ENCODE peak calls at places on chromosomes 5 and 9, in four cellular contexts. One of them, this sample, is unnamed.

GRCh38 chr5:169281625-169282024 is 19.3 kb downstream of the SLIT3 start:
- DNase-seq in HCT116: no peak
- DNase-seq in endodermal cell: no peak
- DNase-seq in osteocyte: no peak
- DNase-seq in this sample: no peak

GRCh38 chr5:77640577-77641396 is 2.3 kb upstream of the OTP start:
- DNase-seq in HCT116: no peak
- DNase-seq in endodermal cell: peak
- DNase-seq in osteocyte: no peak
- DNase-seq in this sample: no peak

GRCh38 chr5:9454012-9454481 is 91.8 kb downstream of the SEMA5A start:
- DNase-seq in osteocyte: no peak
- DNase-seq in endodermal cell: no peak
- DNase-seq in HCT116: no peak
- DNase-seq in this sample: no peak

GRCh38 chr9:135661801-135662560 is 1.1 kb upstream of the LCN9 start:
- DNase-seq in endodermal cell: no peak
- DNase-seq in osteocyte: no peak
- DNase-seq in HCT116: no peak
- DNase-seq in this sample: no peak

GRCh38 chr9:134243778-134244467 is 79.6 kb upstream of the RNU6ATAC start:
- DNase-seq in osteocyte: no peak
- DNase-seq in HCT116: no peak
- DNase-seq in endodermal cell: no peak
- DNase-seq in this sample: no peak

GRCh38 chr5:175714686-175715085 is 56.8 kb downstream of the HRH2 start:
- DNase-seq in osteocyte: no peak
- DNase-seq in HCT116: no peak
- DNase-seq in endodermal cell: peak
- DNase-seq in this sample: no peak

GRCh38 chr9:72696481-72696880 is 175.1 kb downstream of the TMC1 start:
- DNase-seq in osteocyte: no peak
- DNase-seq in HCT116: no peak
- DNase-seq in endodermal cell: no peak
- DNase-seq in this sample: no peak

GRCh38 chr5:168656633-168657032 is 77.5 kb upstream of the PANK3 start:
- DNase-seq in endodermal cell: peak
- DNase-seq in osteocyte: no peak
- DNase-seq in HCT116: no peak
- DNase-seq in this sample: no peak

GRCh38 chr9:69066955-69067354 is 31.4 kb downstream of the FXN start:
- DNase-seq in HCT116: no peak
- DNase-seq in osteocyte: no peak
- DNase-seq in endodermal cell: peak
- DNase-seq in this sample: no peak

GRCh38 chr5:64811050-64811640 is 42.4 kb downstream of the CWC27 start:
- DNase-seq in osteocyte: no peak
- DNase-seq in endodermal cell: no peak
- DNase-seq in HCT116: peak
- DNase-seq in this sample: no peak

GRCh38 chr5:95861221-95861857 is 38.8 kb upstream of the GLRX start:
- DNase-seq in endodermal cell: no peak
- DNase-seq in HCT116: peak
- DNase-seq in osteocyte: no peak
- DNase-seq in this sample: no peak

GRCh38 chr9:133680250-133680975 is 44.2 kb downstream of the DBH start:
- DNase-seq in osteocyte: no peak
- DNase-seq in endodermal cell: no peak
- DNase-seq in HCT116: no peak
- DNase-seq in this sample: peak

GRCh38 chr9:86282979-86283535 is 719 bp upstream of the ISCA1 start:
- DNase-seq in HCT116: no peak
- DNase-seq in osteocyte: no peak
- DNase-seq in endodermal cell: no peak
- DNase-seq in this sample: no peak

GRCh38 chr9:98372077-98372812 is 116.8 kb upstream of the TBC1D2 start:
- DNase-seq in endodermal cell: no peak
- DNase-seq in HCT116: no peak
- DNase-seq in osteocyte: peak
- DNase-seq in this sample: no peak

GRCh38 chr9:74322661-74323314 is 174.3 kb upstream of the RORB start:
- DNase-seq in endodermal cell: no peak
- DNase-seq in osteocyte: no peak
- DNase-seq in HCT116: no peak
- DNase-seq in this sample: no peak

DNA sequence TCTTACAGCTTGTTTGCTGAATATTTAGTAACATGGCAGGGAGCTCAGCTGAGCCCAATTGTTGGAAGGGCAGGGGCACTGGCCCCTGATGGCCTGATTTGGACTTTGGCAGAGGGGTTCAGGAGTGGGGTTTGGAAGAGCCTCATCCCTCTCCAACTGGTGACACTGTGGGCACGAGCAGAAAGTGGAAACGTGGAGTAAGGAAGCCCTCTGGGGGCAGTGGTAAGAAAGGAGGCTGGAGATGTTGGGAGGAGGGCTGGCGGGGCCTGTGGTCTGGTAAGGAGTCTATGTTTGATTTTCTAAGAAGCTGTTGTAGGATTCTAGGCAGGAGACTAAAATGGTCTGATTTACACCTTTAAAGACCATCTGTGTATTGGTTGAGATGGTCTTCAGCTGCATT is 208.9 kb downstream of the HSPA4 start:
- DNase-seq in osteocyte: no peak
- DNase-seq in HCT116: no peak
- DNase-seq in endodermal cell: no peak
- DNase-seq in this sample: peak
- TF ChIP-seq CTCF in osteocyte: no peak
- TF ChIP-seq CTCF in HCT116: peak
- TF ChIP-seq CTCF in endodermal cell: no peak
- TF ChIP-seq CTCF in this sample: peak

GRCh38 chr5:2207109-2207399 is 324.3 kb upstream of the IRX4 start:
- DNase-seq in osteocyte: no peak
- DNase-seq in endodermal cell: no peak
- DNase-seq in HCT116: no peak
- DNase-seq in this sample: no peak

GRCh38 chr5:2205596-2205995 is 322.9 kb upstream of the IRX4 start:
- DNase-seq in HCT116: no peak
- DNase-seq in osteocyte: peak
- DNase-seq in endodermal cell: no peak
- DNase-seq in this sample: no peak

GRCh38 chr5:2207416-2207950 is 324.8 kb upstream of the IRX4 start:
- DNase-seq in osteocyte: peak
- DNase-seq in endodermal cell: no peak
- DNase-seq in HCT116: no peak
- DNase-seq in this sample: no peak

GRCh38 chr5:2206244-2207108 is 323.8 kb upstream of the IRX4 start:
- DNase-seq in endodermal cell: no peak
- DNase-seq in osteocyte: peak
- DNase-seq in HCT116: no peak
- DNase-seq in this sample: no peak

GRCh38 chr5:2207966-2208544 is 325.3 kb upstream of the IRX4 start:
- DNase-seq in osteocyte: peak
- DNase-seq in endodermal cell: peak
- DNase-seq in HCT116: no peak
- DNase-seq in this sample: no peak
- TF ChIP-seq CTCF in osteocyte: peak
- TF ChIP-seq CTCF in endodermal cell: peak
- TF ChIP-seq CTCF in HCT116: no peak
- TF ChIP-seq CTCF in this sample: peak

DNA sequence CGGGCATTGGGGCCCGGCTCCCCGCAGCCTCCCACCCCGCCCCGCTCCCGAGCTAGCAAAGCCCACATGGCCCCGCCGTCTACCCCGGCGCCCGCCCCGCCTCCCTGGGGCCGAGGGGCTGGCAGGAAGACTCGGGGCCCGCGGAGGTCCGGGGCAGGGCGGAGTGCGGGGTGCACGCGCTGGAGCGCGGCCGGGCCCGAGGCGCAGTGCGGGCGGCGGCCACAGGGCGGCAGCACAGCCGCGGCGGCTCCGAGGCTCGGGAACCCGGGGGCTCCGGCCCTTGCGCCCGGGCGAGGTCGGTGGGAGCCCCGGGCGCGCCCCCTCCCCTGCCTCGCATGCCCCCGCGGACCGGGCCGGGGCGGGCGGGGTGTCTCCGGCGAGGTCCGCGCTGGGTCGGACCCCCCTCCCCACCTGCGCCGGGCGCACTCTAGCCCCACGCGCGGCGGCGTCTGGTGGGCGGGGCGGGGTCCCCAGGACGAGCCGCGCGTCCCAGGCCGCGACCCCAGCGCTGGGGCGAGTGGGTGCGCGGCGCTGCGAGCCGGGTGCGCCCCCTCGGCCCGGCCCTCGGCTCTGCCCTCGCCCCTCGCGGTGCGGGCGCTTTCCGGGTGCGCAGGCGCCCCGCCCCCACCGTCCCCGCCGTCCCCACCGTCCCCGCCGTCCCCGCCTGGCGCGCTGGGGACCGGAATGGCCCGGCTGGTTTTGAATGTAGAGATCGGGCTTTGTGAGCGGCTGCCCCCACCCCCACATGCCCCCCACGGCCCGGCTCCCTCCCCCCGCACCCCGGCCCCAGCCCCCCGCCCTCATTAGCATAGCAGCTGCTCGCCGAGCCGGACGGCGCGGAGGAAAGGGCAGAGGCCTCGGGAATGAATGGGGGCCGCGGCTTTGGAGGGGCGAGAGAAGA is 6.5 kb downstream of the NRARP start:
- DNase-seq in HCT116: no peak
- DNase-seq in endodermal cell: peak
- DNase-seq in osteocyte: no peak
- DNase-seq in this sample: no peak
- TF ChIP-seq CTCF in HCT116: no peak
- TF ChIP-seq CTCF in endodermal cell: peak
- TF ChIP-seq CTCF in osteocyte: peak
- TF ChIP-seq CTCF in this sample: peak

GRCh38 chr5:97183100-97183929 is at the start of gene RIOK2:
- DNase-seq in endodermal cell: peak
- DNase-seq in HCT116: peak
- DNase-seq in osteocyte: peak
- DNase-seq in this sample: peak
- TF ChIP-seq CTCF in endodermal cell: no peak
- TF ChIP-seq CTCF in HCT116: no peak
- TF ChIP-seq CTCF in osteocyte: no peak
- TF ChIP-seq CTCF in this sample: peak

DNA sequence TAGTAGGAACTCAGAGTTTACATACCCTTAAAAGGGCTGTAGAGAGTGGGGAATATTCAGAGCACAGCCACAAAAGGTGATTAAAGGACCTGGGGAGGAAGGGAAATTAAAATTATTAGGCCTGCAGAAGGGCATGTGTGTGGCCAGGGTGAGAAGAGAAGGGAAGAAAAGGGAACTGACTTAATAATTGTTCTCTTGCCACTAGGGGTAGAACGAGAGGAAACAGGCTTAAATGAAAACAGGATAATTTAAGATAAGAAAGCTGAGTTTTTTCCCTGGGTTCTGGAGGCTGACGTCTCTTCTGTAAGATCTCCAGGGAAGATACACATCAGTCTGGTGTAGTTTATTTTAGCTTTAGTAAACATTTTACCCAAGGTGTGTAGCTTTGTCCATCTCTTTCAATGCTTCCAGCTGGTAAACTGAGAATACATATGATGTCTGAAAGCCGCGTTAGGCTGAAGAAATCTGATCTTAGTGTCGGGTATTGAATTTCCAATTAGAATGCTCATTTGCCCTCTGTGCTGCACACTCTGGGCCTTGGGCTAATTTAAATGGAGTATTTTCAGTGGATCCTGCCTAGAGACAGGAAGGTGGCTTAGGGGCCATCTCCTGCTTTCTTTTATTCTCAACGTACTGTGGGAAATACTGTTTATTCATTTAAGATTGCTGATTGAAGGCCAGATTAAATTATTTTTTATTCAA is 416.8 kb downstream of the TMEM38B start:
- DNase-seq in endodermal cell: no peak
- DNase-seq in HCT116: no peak
- DNase-seq in osteocyte: no peak
- DNase-seq in this sample: no peak
- TF ChIP-seq CTCF in endodermal cell: peak
- TF ChIP-seq CTCF in HCT116: no peak
- TF ChIP-seq CTCF in osteocyte: no peak
- TF ChIP-seq CTCF in this sample: peak

GRCh38 chr5:92559743-92560142 is 1021.3 kb downstream of the NR2F1-AS1 start:
- DNase-seq in endodermal cell: peak
- DNase-seq in osteocyte: no peak
- DNase-seq in HCT116: peak
- DNase-seq in this sample: no peak
- TF ChIP-seq CTCF in endodermal cell: peak
- TF ChIP-seq CTCF in osteocyte: peak
- TF ChIP-seq CTCF in HCT116: no peak
- TF ChIP-seq CTCF in this sample: peak

GRCh38 chr9:36929350-36929675 is 104.8 kb downstream of the PAX5 start:
- DNase-seq in HCT116: no peak
- DNase-seq in osteocyte: peak
- DNase-seq in endodermal cell: no peak
- DNase-seq in this sample: no peak

GRCh38 chr9:36934478-36935065 is 99.5 kb downstream of the PAX5 start:
- DNase-seq in HCT116: no peak
- DNase-seq in osteocyte: peak
- DNase-seq in endodermal cell: no peak
- DNase-seq in this sample: no peak

GRCh38 chr9:36933676-36934215 is 100.3 kb downstream of the PAX5 start:
- DNase-seq in endodermal cell: no peak
- DNase-seq in HCT116: no peak
- DNase-seq in osteocyte: peak
- DNase-seq in this sample: no peak

GRCh38 chr9:36930941-36931340 is 103.1 kb downstream of the PAX5 start:
- DNase-seq in HCT116: no peak
- DNase-seq in endodermal cell: no peak
- DNase-seq in osteocyte: peak
- DNase-seq in this sample: no peak

GRCh38 chr9:36932198-36932597 is 101.9 kb downstream of the PAX5 start:
- DNase-seq in osteocyte: no peak
- DNase-seq in HCT116: no peak
- DNase-seq in endodermal cell: no peak
- DNase-seq in this sample: no peak
- TF ChIP-seq CTCF in osteocyte: no peak
- TF ChIP-seq CTCF in HCT116: no peak
- TF ChIP-seq CTCF in endodermal cell: no peak
- TF ChIP-seq CTCF in this sample: no peak

GRCh38 chr5:139872052-139872766 is 76.6 kb downstream of the PSD2 start:
- DNase-seq in osteocyte: no peak
- DNase-seq in endodermal cell: peak
- DNase-seq in HCT116: no peak
- DNase-seq in this sample: no peak
- TF ChIP-seq CTCF in osteocyte: peak
- TF ChIP-seq CTCF in endodermal cell: peak
- TF ChIP-seq CTCF in HCT116: peak
- TF ChIP-seq CTCF in this sample: peak

DNA sequence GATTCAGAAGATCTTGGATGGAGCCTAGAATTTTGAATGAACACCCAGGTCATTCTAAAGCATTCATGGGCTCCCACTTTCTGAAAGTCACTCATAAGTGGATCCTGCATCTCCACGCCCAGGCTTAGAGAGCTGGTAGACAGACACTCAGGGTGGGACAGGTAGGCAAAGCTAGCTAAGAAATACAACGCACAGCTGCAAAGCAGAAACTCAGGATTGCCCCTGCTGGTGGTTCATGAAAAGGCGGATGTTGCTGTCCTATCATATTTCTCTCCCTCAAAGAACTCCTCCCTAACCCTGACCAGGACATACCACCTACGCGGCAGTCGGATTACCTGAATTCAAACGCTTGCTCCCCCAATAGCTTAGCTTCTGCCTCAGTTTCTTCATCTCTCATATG is 226.5 kb downstream of the GLIS3 start:
- DNase-seq in endodermal cell: peak
- DNase-seq in osteocyte: no peak
- DNase-seq in HCT116: peak
- DNase-seq in this sample: no peak
- TF ChIP-seq CTCF in endodermal cell: peak
- TF ChIP-seq CTCF in osteocyte: peak
- TF ChIP-seq CTCF in HCT116: peak
- TF ChIP-seq CTCF in this sample: peak

GRCh38 chr9:1709347-1709746 is 305.8 kb upstream of the SMARCA2 start:
- DNase-seq in osteocyte: no peak
- DNase-seq in endodermal cell: no peak
- DNase-seq in HCT116: no peak
- DNase-seq in this sample: no peak
- TF ChIP-seq CTCF in osteocyte: no peak
- TF ChIP-seq CTCF in endodermal cell: peak
- TF ChIP-seq CTCF in HCT116: no peak
- TF ChIP-seq CTCF in this sample: no peak

This sample was measured in chondrocyte.